ENCODE peak calls at places on chromosomes 2 and 18, in nine cellular contexts. One of them, this sample, is unnamed. For H3K4me1, the result is how much of the 10 kb centered on the place peaks cover.

GRCh38 chr2:60394467-60394866 is 159.0 kb downstream of the BCL11A start:
- DNase-seq in uterus: no peak
- DNase-seq in GM23338: no peak
- DNase-seq in heart right ventricle: no peak
- DNase-seq in DND-41: no peak
- DNase-seq in kidney: no peak
- DNase-seq in K562: no peak
- DNase-seq in SJSA1: no peak
- DNase-seq in CD4-positive, alpha-beta memory T cell: no peak
- DNase-seq in this sample: no peak

GRCh38 chr2:171798156-171798815 is 95.8 kb downstream of the SLC25A12 start:
- DNase-seq in SJSA1: peak
- DNase-seq in heart right ventricle: no peak
- DNase-seq in uterus: no peak
- DNase-seq in K562: no peak
- DNase-seq in kidney: no peak
- DNase-seq in GM23338: no peak
- DNase-seq in DND-41: no peak
- DNase-seq in CD4-positive, alpha-beta memory T cell: no peak
- DNase-seq in this sample: no peak

GRCh38 chr18:32349728-32350395 is 120.8 kb downstream of the GAREM1 start:
- DNase-seq in SJSA1: peak
- DNase-seq in GM23338: no peak
- DNase-seq in heart right ventricle: peak
- DNase-seq in K562: no peak
- DNase-seq in kidney: no peak
- DNase-seq in uterus: peak
- DNase-seq in DND-41: no peak
- DNase-seq in CD4-positive, alpha-beta memory T cell: no peak
- DNase-seq in this sample: no peak

GRCh38 chr2:238241970-238242369 is 2.1 kb upstream of the HES6 start:
- DNase-seq in DND-41: no peak
- DNase-seq in SJSA1: no peak
- DNase-seq in GM23338: no peak
- DNase-seq in kidney: no peak
- DNase-seq in heart right ventricle: no peak
- DNase-seq in uterus: no peak
- DNase-seq in CD4-positive, alpha-beta memory T cell: no peak
- DNase-seq in K562: no peak
- DNase-seq in this sample: no peak

GRCh38 chr18:9707381-9708056 is 582 bp upstream of the RAB31 start:
- DNase-seq in CD4-positive, alpha-beta memory T cell: no peak
- DNase-seq in SJSA1: peak
- DNase-seq in heart right ventricle: no peak
- DNase-seq in DND-41: no peak
- DNase-seq in GM23338: peak
- DNase-seq in K562: no peak
- DNase-seq in kidney: no peak
- DNase-seq in uterus: peak
- DNase-seq in this sample: no peak

GRCh38 chr18:8011906-8012305 is 444.8 kb downstream of the PTPRM start:
- DNase-seq in SJSA1: no peak
- DNase-seq in K562: no peak
- DNase-seq in heart right ventricle: no peak
- DNase-seq in DND-41: no peak
- DNase-seq in uterus: no peak
- DNase-seq in CD4-positive, alpha-beta memory T cell: no peak
- DNase-seq in kidney: no peak
- DNase-seq in GM23338: peak
- DNase-seq in this sample: no peak

GRCh38 chr2:221097568-221097915 is 474.6 kb downstream of the EPHA4 start:
- DNase-seq in heart right ventricle: no peak
- DNase-seq in uterus: no peak
- DNase-seq in kidney: no peak
- DNase-seq in GM23338: no peak
- DNase-seq in SJSA1: no peak
- DNase-seq in CD4-positive, alpha-beta memory T cell: no peak
- DNase-seq in K562: no peak
- DNase-seq in DND-41: no peak
- DNase-seq in this sample: no peak

GRCh38 chr2:98346259-98347236 is at the start of gene CNGA3:
- DNase-seq in heart right ventricle: no peak
- DNase-seq in CD4-positive, alpha-beta memory T cell: peak
- DNase-seq in GM23338: peak
- DNase-seq in kidney: no peak
- DNase-seq in SJSA1: peak
- DNase-seq in uterus: no peak
- DNase-seq in DND-41: peak
- DNase-seq in K562: peak
- DNase-seq in this sample: no peak

GRCh38 chr18:38940863-38941531 is 1375.4 kb upstream of the CELF4 start:
- DNase-seq in GM23338: peak
- DNase-seq in kidney: no peak
- DNase-seq in SJSA1: peak
- DNase-seq in CD4-positive, alpha-beta memory T cell: peak
- DNase-seq in K562: peak
- DNase-seq in heart right ventricle: no peak
- DNase-seq in DND-41: peak
- DNase-seq in uterus: no peak
- DNase-seq in this sample: peak

GRCh38 chr2:100964222-100964621 is 37.9 kb upstream of the RPL31 start:
- DNase-seq in DND-41: no peak
- DNase-seq in uterus: no peak
- DNase-seq in CD4-positive, alpha-beta memory T cell: no peak
- DNase-seq in GM23338: no peak
- DNase-seq in SJSA1: no peak
- DNase-seq in K562: no peak
- DNase-seq in heart right ventricle: no peak
- DNase-seq in kidney: no peak
- DNase-seq in this sample: no peak

GRCh38 chr2:118442949-118443348 is 354.7 kb downstream of the INSIG2 start:
- DNase-seq in SJSA1: no peak
- DNase-seq in DND-41: no peak
- DNase-seq in K562: no peak
- DNase-seq in kidney: no peak
- DNase-seq in heart right ventricle: no peak
- DNase-seq in GM23338: no peak
- DNase-seq in CD4-positive, alpha-beta memory T cell: no peak
- DNase-seq in uterus: no peak
- DNase-seq in this sample: no peak

GRCh38 chr18:41416044-41416443 is 539.0 kb upstream of the PIK3C3 start:
- DNase-seq in heart right ventricle: no peak
- DNase-seq in GM23338: no peak
- DNase-seq in SJSA1: no peak
- DNase-seq in CD4-positive, alpha-beta memory T cell: no peak
- DNase-seq in K562: no peak
- DNase-seq in DND-41: no peak
- DNase-seq in kidney: no peak
- DNase-seq in uterus: no peak
- DNase-seq in this sample: no peak

DNA sequence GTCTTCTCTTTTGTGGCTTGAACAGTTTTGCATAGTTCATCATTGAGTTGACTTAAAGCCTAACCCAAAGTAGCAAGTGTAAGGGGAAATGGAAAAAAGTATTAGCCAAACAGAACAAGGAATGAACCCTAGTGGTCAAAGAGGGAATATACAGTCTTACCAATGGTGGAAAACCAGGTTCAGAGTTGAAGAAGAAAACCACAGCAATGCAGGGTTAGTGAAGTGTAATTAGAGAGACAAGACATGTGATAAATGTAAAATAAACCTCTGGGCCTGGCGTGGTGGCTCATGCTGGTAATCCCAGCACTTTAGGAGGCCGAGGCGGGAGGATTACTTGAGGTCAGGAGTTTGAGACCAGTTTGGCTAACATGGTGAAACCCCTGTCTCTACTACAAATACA is 2.4 kb downstream of the TTN start:
- DNase-seq in uterus: no peak
- DNase-seq in DND-41: no peak
- DNase-seq in SJSA1: peak
- DNase-seq in CD4-positive, alpha-beta memory T cell: no peak
- DNase-seq in K562: peak
- DNase-seq in GM23338: peak
- DNase-seq in heart right ventricle: no peak
- DNase-seq in kidney: no peak
- DNase-seq in this sample: peak
- H3K4me3 ChIP-seq in uterus: no peak
- H3K4me3 ChIP-seq in DND-41: no peak
- H3K4me3 ChIP-seq in SJSA1: no peak
- H3K4me3 ChIP-seq in CD4-positive, alpha-beta memory T cell: no peak
- H3K4me3 ChIP-seq in K562: no peak
- H3K4me3 ChIP-seq in GM23338: no peak
- H3K4me3 ChIP-seq in heart right ventricle: peak
- H3K4me3 ChIP-seq in kidney: no peak
- H3K4me3 ChIP-seq in this sample: no peak

GRCh38 chr2:47034973-47035609 is 119.5 kb upstream of the MCFD2 start:
- DNase-seq in kidney: no peak
- DNase-seq in K562: no peak
- DNase-seq in DND-41: no peak
- DNase-seq in SJSA1: peak
- DNase-seq in GM23338: peak
- DNase-seq in CD4-positive, alpha-beta memory T cell: no peak
- DNase-seq in uterus: no peak
- DNase-seq in heart right ventricle: peak
- DNase-seq in this sample: peak
- H3K4me1 ChIP-seq in kidney: under half
- H3K4me1 ChIP-seq in K562: under half
- H3K4me1 ChIP-seq in DND-41: under half
- H3K4me1 ChIP-seq in SJSA1: half or more
- H3K4me1 ChIP-seq in GM23338: under half
- H3K4me1 ChIP-seq in CD4-positive, alpha-beta memory T cell: under half
- H3K4me1 ChIP-seq in uterus: under half
- H3K4me1 ChIP-seq in heart right ventricle: half or more
- H3K4me1 ChIP-seq in this sample: under half

GRCh38 chr2:216081487-216082387 is at the start of the genes PECR and TMEM169:
- DNase-seq in GM23338: peak
- DNase-seq in K562: peak
- DNase-seq in heart right ventricle: peak
- DNase-seq in SJSA1: peak
- DNase-seq in DND-41: peak
- DNase-seq in CD4-positive, alpha-beta memory T cell: peak
- DNase-seq in uterus: peak
- DNase-seq in kidney: peak
- DNase-seq in this sample: peak

GRCh38 chr2:216082388-216082733 is 642 bp downstream of the TMEM169 start:
- DNase-seq in DND-41: no peak
- DNase-seq in SJSA1: no peak
- DNase-seq in heart right ventricle: no peak
- DNase-seq in CD4-positive, alpha-beta memory T cell: no peak
- DNase-seq in GM23338: no peak
- DNase-seq in kidney: no peak
- DNase-seq in K562: no peak
- DNase-seq in uterus: no peak
- DNase-seq in this sample: no peak

GRCh38 chr2:216082805-216083204 is 1.1 kb downstream of the TMEM169 start:
- DNase-seq in CD4-positive, alpha-beta memory T cell: no peak
- DNase-seq in uterus: no peak
- DNase-seq in SJSA1: no peak
- DNase-seq in K562: no peak
- DNase-seq in heart right ventricle: no peak
- DNase-seq in GM23338: peak
- DNase-seq in kidney: no peak
- DNase-seq in DND-41: no peak
- DNase-seq in this sample: peak

GRCh38 chr2:216078776-216079175 is 2.8 kb downstream of the PECR start:
- DNase-seq in heart right ventricle: no peak
- DNase-seq in kidney: no peak
- DNase-seq in K562: no peak
- DNase-seq in GM23338: no peak
- DNase-seq in CD4-positive, alpha-beta memory T cell: no peak
- DNase-seq in uterus: no peak
- DNase-seq in DND-41: no peak
- DNase-seq in SJSA1: no peak
- DNase-seq in this sample: no peak

GRCh38 chr2:216081012-216081411 is 597 bp downstream of the PECR start:
- DNase-seq in GM23338: no peak
- DNase-seq in SJSA1: no peak
- DNase-seq in heart right ventricle: no peak
- DNase-seq in CD4-positive, alpha-beta memory T cell: no peak
- DNase-seq in DND-41: no peak
- DNase-seq in uterus: no peak
- DNase-seq in kidney: no peak
- DNase-seq in K562: no peak
- DNase-seq in this sample: no peak
- H3K27ac ChIP-seq in GM23338: peak
- H3K27ac ChIP-seq in SJSA1: no peak
- H3K27ac ChIP-seq in heart right ventricle: no peak
- H3K27ac ChIP-seq in CD4-positive, alpha-beta memory T cell: peak
- H3K27ac ChIP-seq in DND-41: no peak
- H3K27ac ChIP-seq in uterus: no peak
- H3K27ac ChIP-seq in kidney: peak
- H3K27ac ChIP-seq in K562: peak
- H3K27ac ChIP-seq in this sample: peak

GRCh38 chr2:8494589-8494988 is 187.3 kb upstream of the ID2 start:
- DNase-seq in heart right ventricle: peak
- DNase-seq in K562: no peak
- DNase-seq in SJSA1: no peak
- DNase-seq in DND-41: no peak
- DNase-seq in uterus: no peak
- DNase-seq in GM23338: no peak
- DNase-seq in kidney: peak
- DNase-seq in CD4-positive, alpha-beta memory T cell: no peak
- DNase-seq in this sample: no peak

GRCh38 chr2:8496079-8496478 is 185.8 kb upstream of the ID2 start:
- DNase-seq in GM23338: no peak
- DNase-seq in kidney: no peak
- DNase-seq in K562: no peak
- DNase-seq in SJSA1: no peak
- DNase-seq in uterus: no peak
- DNase-seq in heart right ventricle: peak
- DNase-seq in CD4-positive, alpha-beta memory T cell: no peak
- DNase-seq in DND-41: no peak
- DNase-seq in this sample: no peak

GRCh38 chr2:8494151-8494550 is 187.7 kb upstream of the ID2 start:
- DNase-seq in DND-41: no peak
- DNase-seq in heart right ventricle: no peak
- DNase-seq in K562: no peak
- DNase-seq in CD4-positive, alpha-beta memory T cell: no peak
- DNase-seq in SJSA1: no peak
- DNase-seq in GM23338: no peak
- DNase-seq in uterus: no peak
- DNase-seq in kidney: no peak
- DNase-seq in this sample: no peak

GRCh38 chr2:8495189-8495855 is 186.5 kb upstream of the ID2 start:
- DNase-seq in SJSA1: no peak
- DNase-seq in K562: no peak
- DNase-seq in DND-41: no peak
- DNase-seq in GM23338: no peak
- DNase-seq in heart right ventricle: no peak
- DNase-seq in CD4-positive, alpha-beta memory T cell: no peak
- DNase-seq in kidney: no peak
- DNase-seq in uterus: no peak
- DNase-seq in this sample: peak

DNA sequence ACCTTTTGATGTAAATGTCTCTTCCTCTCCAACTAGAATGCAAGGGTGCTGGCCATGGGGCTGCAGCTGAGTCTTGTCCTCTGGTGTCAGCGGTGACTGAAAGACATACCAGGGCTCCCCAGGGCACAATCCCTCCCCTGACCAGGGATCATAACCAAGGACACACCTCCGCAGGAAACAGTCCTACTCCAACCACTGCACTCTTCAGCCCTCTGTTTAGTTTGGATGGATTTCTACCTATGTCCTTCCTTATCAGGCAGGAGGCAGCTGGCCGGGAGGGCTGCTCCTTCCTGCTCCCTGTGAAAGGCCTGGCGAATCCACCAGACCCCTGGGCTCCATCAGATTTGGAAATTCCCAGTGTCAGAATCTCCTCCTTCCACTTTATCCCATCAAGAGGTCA is 185.2 kb upstream of the ID2 start:
- DNase-seq in kidney: no peak
- DNase-seq in K562: no peak
- DNase-seq in DND-41: no peak
- DNase-seq in GM23338: no peak
- DNase-seq in SJSA1: no peak
- DNase-seq in CD4-positive, alpha-beta memory T cell: no peak
- DNase-seq in uterus: no peak
- DNase-seq in heart right ventricle: peak
- DNase-seq in this sample: no peak
- H3K4me3 ChIP-seq in kidney: no peak
- H3K4me3 ChIP-seq in K562: no peak
- H3K4me3 ChIP-seq in DND-41: no peak
- H3K4me3 ChIP-seq in GM23338: no peak
- H3K4me3 ChIP-seq in SJSA1: no peak
- H3K4me3 ChIP-seq in CD4-positive, alpha-beta memory T cell: no peak
- H3K4me3 ChIP-seq in uterus: no peak
- H3K4me3 ChIP-seq in heart right ventricle: no peak
- H3K4me3 ChIP-seq in this sample: no peak

This sample was measured in OCI-LY7.